ENCODE peak calls at places on chromosomes 2 and 18, in seven cellular contexts. One of them, this sample, is unnamed.

GRCh38 chr2:177731384-177731783 is 338.8 kb downstream of the AGPS start:
- DNase-seq in IMR-90: no peak
- DNase-seq in fibroblast of mammary gland: no peak
- DNase-seq in GM10248: no peak
- DNase-seq in tibial nerve: no peak
- DNase-seq in HCT116: no peak
- DNase-seq in endothelial cell: no peak
- DNase-seq in this sample: no peak

GRCh38 chr2:111057045-111057444 is 63.7 kb upstream of the BCL2L11 start:
- DNase-seq in IMR-90: no peak
- DNase-seq in fibroblast of mammary gland: no peak
- DNase-seq in GM10248: no peak
- DNase-seq in tibial nerve: no peak
- DNase-seq in HCT116: no peak
- DNase-seq in endothelial cell: no peak
- DNase-seq in this sample: no peak

GRCh38 chr2:199716807-199717586 is 134.0 kb downstream of the FTCDNL1 start:
- DNase-seq in IMR-90: no peak
- DNase-seq in fibroblast of mammary gland: no peak
- DNase-seq in GM10248: no peak
- DNase-seq in tibial nerve: no peak
- DNase-seq in HCT116: no peak
- DNase-seq in endothelial cell: no peak
- DNase-seq in this sample: no peak

GRCh38 chr18:12621737-12622306 is 36.1 kb downstream of the SPIRE1 start:
- DNase-seq in IMR-90: peak; percentile 96
- DNase-seq in fibroblast of mammary gland: peak; percentile 99
- DNase-seq in GM10248: no peak
- DNase-seq in tibial nerve: no peak
- DNase-seq in HCT116: no peak
- DNase-seq in endothelial cell: no peak
- DNase-seq in this sample: peak; percentile 45

GRCh38 chr2:173044686-173045085 is 31.0 kb upstream of the MAP3K20 start:
- DNase-seq in IMR-90: no peak
- DNase-seq in fibroblast of mammary gland: no peak
- DNase-seq in GM10248: no peak
- DNase-seq in tibial nerve: no peak
- DNase-seq in HCT116: no peak
- DNase-seq in endothelial cell: no peak
- DNase-seq in this sample: no peak

GRCh38 chr2:194062401-194062800 is 1594.6 kb upstream of the SLC39A10 start:
- DNase-seq in IMR-90: no peak
- DNase-seq in fibroblast of mammary gland: no peak
- DNase-seq in GM10248: no peak
- DNase-seq in tibial nerve: no peak
- DNase-seq in HCT116: no peak
- DNase-seq in endothelial cell: no peak
- DNase-seq in this sample: no peak

GRCh38 chr18:26771524-26771923 is 94.0 kb downstream of the AQP4 start:
- DNase-seq in IMR-90: no peak
- DNase-seq in fibroblast of mammary gland: no peak
- DNase-seq in GM10248: no peak
- DNase-seq in tibial nerve: no peak
- DNase-seq in HCT116: no peak
- DNase-seq in endothelial cell: peak; percentile 28
- DNase-seq in this sample: no peak

GRCh38 chr2:54708584-54709340 is 14.7 kb upstream of the EML6 start:
- DNase-seq in IMR-90: no peak
- DNase-seq in fibroblast of mammary gland: no peak
- DNase-seq in GM10248: no peak
- DNase-seq in tibial nerve: peak; percentile 19
- DNase-seq in HCT116: no peak
- DNase-seq in endothelial cell: peak; percentile 45
- DNase-seq in this sample: no peak

GRCh38 chr2:69073928-69074575 is 61.1 kb downstream of the ANTXR1 start:
- DNase-seq in IMR-90: no peak
- DNase-seq in fibroblast of mammary gland: no peak
- DNase-seq in GM10248: no peak
- DNase-seq in tibial nerve: no peak
- DNase-seq in HCT116: no peak
- DNase-seq in endothelial cell: no peak
- DNase-seq in this sample: no peak

GRCh38 chr2:234496442-234496834 is 443 bp downstream of the ARL4C start:
- DNase-seq in IMR-90: no peak
- DNase-seq in fibroblast of mammary gland: peak; percentile 25
- DNase-seq in GM10248: peak; percentile 46
- DNase-seq in tibial nerve: no peak
- DNase-seq in HCT116: no peak
- DNase-seq in endothelial cell: peak; percentile 22
- DNase-seq in this sample: peak; percentile 33

GRCh38 chr18:36420826-36421225 is 123.3 kb downstream of the FHOD3 start:
- DNase-seq in IMR-90: no peak
- DNase-seq in fibroblast of mammary gland: peak; percentile 60
- DNase-seq in GM10248: no peak
- DNase-seq in tibial nerve: no peak
- DNase-seq in HCT116: no peak
- DNase-seq in endothelial cell: no peak
- DNase-seq in this sample: peak; percentile 33

GRCh38 chr2:241701155-241701404 is 759 bp upstream of the ING5 start:
- DNase-seq in IMR-90: peak; percentile 73
- DNase-seq in fibroblast of mammary gland: peak; percentile 72
- DNase-seq in GM10248: no peak
- DNase-seq in tibial nerve: no peak
- DNase-seq in HCT116: no peak
- DNase-seq in endothelial cell: no peak
- DNase-seq in this sample: no peak

GRCh38 chr2:236112466-236112865 is 55.7 kb downstream of the GBX2 start:
- DNase-seq in IMR-90: no peak
- DNase-seq in fibroblast of mammary gland: no peak
- DNase-seq in GM10248: no peak
- DNase-seq in tibial nerve: no peak
- DNase-seq in HCT116: no peak
- DNase-seq in endothelial cell: no peak
- DNase-seq in this sample: no peak

GRCh38 chr2:200596774-200597173 is 11.0 kb downstream of the AOX1 start:
- DNase-seq in IMR-90: no peak
- DNase-seq in fibroblast of mammary gland: no peak
- DNase-seq in GM10248: no peak
- DNase-seq in tibial nerve: no peak
- DNase-seq in HCT116: no peak
- DNase-seq in endothelial cell: no peak
- DNase-seq in this sample: no peak

GRCh38 chr2:231670892-231671616 is 37.3 kb upstream of the PTMA start:
- DNase-seq in IMR-90: no peak
- DNase-seq in fibroblast of mammary gland: no peak
- DNase-seq in GM10248: no peak
- DNase-seq in tibial nerve: no peak
- DNase-seq in HCT116: no peak
- DNase-seq in endothelial cell: no peak
- DNase-seq in this sample: no peak

GRCh38 chr2:76008001-76008702 is 297.4 kb upstream of the GCFC2 start:
- DNase-seq in IMR-90: no peak
- DNase-seq in fibroblast of mammary gland: no peak
- DNase-seq in GM10248: no peak
- DNase-seq in tibial nerve: no peak
- DNase-seq in HCT116: no peak
- DNase-seq in endothelial cell: no peak
- DNase-seq in this sample: no peak

GRCh38 chr2:237092920-237093781 is 7.5 kb downstream of the COPS8 start:
- DNase-seq in IMR-90: peak; percentile 85
- DNase-seq in fibroblast of mammary gland: peak; percentile 90
- DNase-seq in GM10248: no peak
- DNase-seq in tibial nerve: peak; percentile 71
- DNase-seq in HCT116: peak; percentile 2
- DNase-seq in endothelial cell: no peak
- DNase-seq in this sample: peak; percentile 89

GRCh38 chr2:55771612-55772011 is 78.0 kb upstream of the PNPT1 start:
- DNase-seq in IMR-90: peak; percentile 67
- DNase-seq in fibroblast of mammary gland: peak; percentile 53
- DNase-seq in GM10248: no peak
- DNase-seq in tibial nerve: no peak
- DNase-seq in HCT116: peak; percentile 16
- DNase-seq in endothelial cell: no peak
- DNase-seq in this sample: peak; percentile 78

GRCh38 chr2:51103205-51103604 is 71.3 kb upstream of the NRXN1 start:
- DNase-seq in IMR-90: peak; percentile 86
- DNase-seq in fibroblast of mammary gland: no peak
- DNase-seq in GM10248: no peak
- DNase-seq in tibial nerve: no peak
- DNase-seq in HCT116: peak; percentile 4
- DNase-seq in endothelial cell: peak; percentile 11
- DNase-seq in this sample: peak; percentile 54

GRCh38 chr2:238670341-238670681 is 177.6 kb upstream of the TWIST2 start:
- DNase-seq in IMR-90: no peak
- DNase-seq in fibroblast of mammary gland: no peak
- DNase-seq in GM10248: no peak
- DNase-seq in tibial nerve: no peak
- DNase-seq in HCT116: no peak
- DNase-seq in endothelial cell: no peak
- DNase-seq in this sample: no peak

GRCh38 chr18:22446325-22446724 is 28.6 kb upstream of the CTAGE1 start:
- DNase-seq in IMR-90: no peak
- DNase-seq in fibroblast of mammary gland: no peak
- DNase-seq in GM10248: no peak
- DNase-seq in tibial nerve: no peak
- DNase-seq in HCT116: no peak
- DNase-seq in endothelial cell: no peak
- DNase-seq in this sample: no peak
- TF ChIP-seq CTCF in IMR-90: no peak
- TF ChIP-seq CTCF in fibroblast of mammary gland: no peak
- TF ChIP-seq CTCF in GM10248: no peak
- TF ChIP-seq CTCF in tibial nerve: no peak
- TF ChIP-seq CTCF in HCT116: no peak
- TF ChIP-seq CTCF in endothelial cell: no peak
- TF ChIP-seq CTCF in this sample: no peak

GRCh38 chr2:126227250-126227649 is 428.7 kb upstream of the GYPC start:
- DNase-seq in IMR-90: no peak
- DNase-seq in fibroblast of mammary gland: no peak
- DNase-seq in GM10248: no peak
- DNase-seq in tibial nerve: no peak
- DNase-seq in HCT116: no peak
- DNase-seq in endothelial cell: no peak
- DNase-seq in this sample: no peak
- TF ChIP-seq CTCF in IMR-90: no peak
- TF ChIP-seq CTCF in fibroblast of mammary gland: no peak
- TF ChIP-seq CTCF in GM10248: no peak
- TF ChIP-seq CTCF in tibial nerve: no peak
- TF ChIP-seq CTCF in HCT116: no peak
- TF ChIP-seq CTCF in endothelial cell: peak; percentile 41
- TF ChIP-seq CTCF in this sample: no peak

GRCh38 chr2:71155846-71156245 is 25.4 kb downstream of the MPHOSPH10 start:
- DNase-seq in IMR-90: no peak
- DNase-seq in fibroblast of mammary gland: no peak
- DNase-seq in GM10248: no peak
- DNase-seq in tibial nerve: no peak
- DNase-seq in HCT116: no peak
- DNase-seq in endothelial cell: no peak
- DNase-seq in this sample: no peak

GRCh38 chr2:71153585-71153984 is 23.2 kb downstream of the MPHOSPH10 start:
- DNase-seq in IMR-90: no peak
- DNase-seq in fibroblast of mammary gland: no peak
- DNase-seq in GM10248: no peak
- DNase-seq in tibial nerve: no peak
- DNase-seq in HCT116: no peak
- DNase-seq in endothelial cell: no peak
- DNase-seq in this sample: no peak

GRCh38 chr2:71156531-71156930 is 26.1 kb downstream of the MPHOSPH10 start:
- DNase-seq in IMR-90: peak; percentile 23
- DNase-seq in fibroblast of mammary gland: peak; percentile 17
- DNase-seq in GM10248: no peak
- DNase-seq in tibial nerve: no peak
- DNase-seq in HCT116: no peak
- DNase-seq in endothelial cell: no peak
- DNase-seq in this sample: peak; percentile 49

GRCh38 chr2:71154279-71154678 is 23.8 kb downstream of the MPHOSPH10 start:
- DNase-seq in IMR-90: no peak
- DNase-seq in fibroblast of mammary gland: no peak
- DNase-seq in GM10248: no peak
- DNase-seq in tibial nerve: no peak
- DNase-seq in HCT116: no peak
- DNase-seq in endothelial cell: no peak
- DNase-seq in this sample: no peak

DNA sequence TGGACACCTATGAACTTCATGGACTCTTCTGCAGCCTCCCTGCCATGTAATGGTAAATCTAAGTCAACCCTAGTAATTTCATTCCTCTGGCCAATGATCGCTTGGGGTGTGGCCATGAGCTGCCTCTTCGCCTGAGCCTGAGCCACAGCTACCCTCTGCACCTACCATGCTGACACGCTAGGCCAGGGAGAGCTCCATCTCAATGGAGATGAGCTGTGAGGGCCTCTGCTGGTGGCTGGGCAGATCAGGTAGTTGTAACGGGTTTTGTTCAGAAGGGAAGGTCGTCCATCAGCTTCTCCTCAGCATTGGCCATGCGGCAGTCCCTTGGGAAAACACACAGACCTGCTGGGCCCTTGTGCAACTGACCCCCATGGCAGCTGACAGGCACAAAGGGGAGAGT is 24.4 kb downstream of the MPHOSPH10 start:
- DNase-seq in IMR-90: no peak
- DNase-seq in fibroblast of mammary gland: no peak
- DNase-seq in GM10248: peak; percentile 79
- DNase-seq in tibial nerve: no peak
- DNase-seq in HCT116: peak; percentile 31
- DNase-seq in endothelial cell: no peak
- DNase-seq in this sample: no peak
- TF ChIP-seq CTCF in IMR-90: no peak
- TF ChIP-seq CTCF in fibroblast of mammary gland: peak; percentile 15
- TF ChIP-seq CTCF in GM10248: peak; percentile 62
- TF ChIP-seq CTCF in tibial nerve: no peak
- TF ChIP-seq CTCF in HCT116: peak; percentile 43
- TF ChIP-seq CTCF in endothelial cell: no peak
- TF ChIP-seq CTCF in this sample: no peak

DNA sequence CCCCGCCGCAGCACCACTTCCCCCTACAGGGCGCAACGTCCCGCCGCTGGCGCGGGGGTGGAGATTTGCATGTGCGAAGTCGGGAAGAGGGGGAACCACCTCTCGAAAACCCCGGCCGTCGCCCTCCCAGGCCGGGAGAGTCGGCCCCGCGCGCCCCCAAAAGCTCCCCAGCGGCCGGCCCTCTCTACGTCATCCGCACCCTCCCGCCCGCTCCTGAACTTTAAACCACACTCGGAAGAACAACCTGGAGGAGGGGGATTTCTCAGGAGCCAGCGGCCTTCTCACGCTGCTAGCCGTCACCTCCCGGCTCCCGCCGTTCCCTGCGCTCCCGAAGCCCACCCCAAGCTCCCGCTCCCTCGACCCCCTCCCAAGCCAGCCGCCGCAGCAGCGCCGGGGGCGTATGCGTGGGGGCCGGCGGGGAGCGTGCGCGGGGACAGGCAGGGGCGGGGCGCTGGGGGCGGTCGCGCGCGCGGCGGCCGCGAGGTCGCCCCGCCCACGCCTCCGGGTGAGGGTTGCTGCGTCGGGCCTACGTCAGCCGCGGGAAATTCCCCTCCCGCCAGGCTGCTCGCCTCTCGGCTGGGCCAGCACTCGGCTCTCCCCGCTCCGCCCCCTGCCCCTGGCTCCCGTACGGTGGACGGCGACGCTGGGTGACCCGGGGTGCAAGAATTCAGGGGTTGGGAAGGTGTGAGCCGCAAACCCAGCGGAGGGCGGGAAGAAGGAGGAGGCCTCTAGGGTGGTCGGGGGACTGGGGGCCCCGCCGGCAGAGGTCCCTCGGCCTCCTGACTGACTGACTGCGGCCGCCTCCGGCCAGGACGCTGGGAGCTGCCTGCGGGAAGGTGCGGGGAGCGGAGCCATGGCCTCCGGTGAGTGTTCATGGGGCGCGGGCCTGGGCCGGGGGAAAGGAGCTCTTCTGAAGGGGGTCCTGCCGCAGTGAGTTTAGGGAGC is at the start of gene REL:
- DNase-seq in IMR-90: peak; percentile 92
- DNase-seq in fibroblast of mammary gland: peak; percentile 85
- DNase-seq in GM10248: peak; percentile 93
- DNase-seq in tibial nerve: peak; percentile 77
- DNase-seq in HCT116: peak; percentile 70
- DNase-seq in endothelial cell: peak; percentile 88
- DNase-seq in this sample: peak; percentile 95
- TF ChIP-seq CTCF in IMR-90: peak; percentile 26
- TF ChIP-seq CTCF in fibroblast of mammary gland: peak; percentile 18
- TF ChIP-seq CTCF in GM10248: peak; percentile 14
- TF ChIP-seq CTCF in tibial nerve: peak; percentile 45
- TF ChIP-seq CTCF in HCT116: peak; percentile 15
- TF ChIP-seq CTCF in endothelial cell: no peak
- TF ChIP-seq CTCF in this sample: peak; percentile 36

This sample was measured in cardiac fibroblast.